ENCODE peak calls at places on chromosomes 3 and 15, in six cellular contexts. K is GDM1; V is type B pancreatic cell; F is CD8-positive, alpha-beta T cell; E is aorta; A is OCI-LY7. J is an unnamed sample.
A peak's percentile ranks its signal among the peaks of the same experiment; 100 is the strongest.

GRCh38 chr3:48548731-48549705 is 7.6 kb downstream of the PFKFB4 start:
- DNase-seq in K (peak; percentile 77), V (peak; percentile 83), F (peak; percentile 92), E (peak; percentile 95), A (peak; percentile 86), J (peak; percentile 79)

GRCh38 chr3:42080452-42080872 is 10.7 kb upstream of the TRAK1 start:
- DNase-seq in K (no peak), V (no peak), F (no peak), E (no peak), A (no peak), J (peak; percentile 6)

GRCh38 chr3:27688053-27688452 is 34.1 kb downstream of the EOMES start:
- DNase-seq in K (no peak), V (no peak), F (no peak), E (no peak), A (no peak), J (no peak)

GRCh38 chr3:60696559-60697125 is 554.6 kb downstream of the FHIT start:
- DNase-seq in K (no peak), V (no peak), F (no peak), E (no peak), A (no peak), J (no peak)

GRCh38 chr3:161264771-161265343 is 43.7 kb downstream of the NMD3 start:
- DNase-seq in K (no peak), V (no peak), F (no peak), E (no peak), A (no peak), J (no peak)

GRCh38 chr3:157335677-157336076 is 101.0 kb upstream of the PTX3 start:
- DNase-seq in K (no peak), V (no peak), F (no peak), E (no peak), A (no peak), J (no peak)

GRCh38 chr15:83653639-83654378 is at the start of gene ADAMTSL3:
- DNase-seq in K (no peak), V (no peak), F (no peak), E (peak; percentile 96), A (no peak), J (no peak)

GRCh38 chr15:63210151-63211051 is 21.0 kb downstream of the RAB8B start:
- DNase-seq in K (no peak), V (no peak), F (no peak), E (no peak), A (no peak), J (no peak)

GRCh38 chr3:13088020-13089006 is 15.1 kb upstream of the IQSEC1 start:
- DNase-seq in K (no peak), V (no peak), F (no peak), E (no peak), A (peak; percentile 90), J (no peak)

GRCh38 chr3:177852408-177852807 is 655.1 kb upstream of the TBL1XR1 start:
- DNase-seq in K (no peak), V (no peak), F (no peak), E (no peak), A (no peak), J (no peak)

GRCh38 chr15:83046558-83047127 is 20.4 kb downstream of the BTBD1 start:
- DNase-seq in K (no peak), V (no peak), F (no peak), E (no peak), A (no peak), J (no peak)

GRCh38 chr3:195209836-195210551 is 61.0 kb downstream of the XXYLT1 start:
- DNase-seq in K (no peak), V (peak; percentile 60), F (no peak), E (peak; percentile 80), A (peak; percentile 27), J (no peak)

GRCh38 chr3:46276497-46277099 is 34.3 kb downstream of the CCR3 start:
- DNase-seq in K (peak; percentile 56), V (no peak), F (peak; percentile 86), E (no peak), A (peak; percentile 38), J (peak; percentile 73)

GRCh38 chr3:30289324-30289723 is 317.1 kb upstream of the TGFBR2 start:
- DNase-seq in K (no peak), V (no peak), F (no peak), E (no peak), A (no peak), J (no peak)

GRCh38 chr15:35134269-35134668 is 49.2 kb upstream of the NANOGP8 start:
- DNase-seq in K (no peak), V (no peak), F (no peak), E (no peak), A (no peak), J (no peak)

GRCh38 chr3:136728434-136728833 is 23.7 kb downstream of the STAG1 start:
- DNase-seq in K (no peak), V (no peak), F (no peak), E (no peak), A (no peak), J (no peak)

GRCh38 chr15:32803631-32804030 is 85.8 kb downstream of the GREM1 start:
- DNase-seq in K (no peak), V (no peak), F (no peak), E (no peak), A (no peak), J (no peak)

GRCh38 chr3:157335198-157335597 is 101.5 kb upstream of the PTX3 start:
- DNase-seq in K (no peak), V (no peak), F (no peak), E (no peak), A (no peak), J (no peak)

GRCh38 chr15:64845183-64845611 is 3.5 kb downstream of the PLEKHO2 start:
- DNase-seq in K (no peak), V (no peak), F (no peak), E (no peak), A (peak; percentile 28), J (no peak)

GRCh38 chr3:16504242-16504641 is 9.3 kb downstream of the RFTN1 start:
- DNase-seq in K (no peak), V (no peak), F (no peak), E (no peak), A (peak; percentile 40), J (no peak)

GRCh38 chr3:27138005-27138404 is 231.2 kb downstream of the NEK10 start:
- DNase-seq in K (no peak), V (no peak), F (no peak), E (no peak), A (no peak), J (no peak)

GRCh38 chr3:13480340-13481318 is 523 bp downstream of the HDAC11 start:
- DNase-seq in K (no peak), V (no peak), F (no peak), E (peak; percentile 72), A (peak; percentile 14), J (peak; percentile 43)

GRCh38 chr3:132006605-132007204 is 28.1 kb downstream of the CPNE4 start:
- DNase-seq in K (no peak), V (no peak), F (no peak), E (no peak), A (peak; percentile 37), J (no peak)

GRCh38 chr3:46898321-46899150 is 21.0 kb downstream of the PTH1R start:
- DNase-seq in K (no peak), V (no peak), F (no peak), E (peak; percentile 78), A (no peak), J (no peak)

GRCh38 chr15:74400915-74401757 is 32.6 kb downstream of the SEMA7A start:
- DNase-seq in K (no peak), V (no peak), F (no peak), E (no peak), A (peak; percentile 64), J (no peak)

GRCh38 chr3:99467420-99467819 is 171.0 kb upstream of the COL8A1 start:
- DNase-seq in K (no peak), V (no peak), F (no peak), E (no peak), A (no peak), J (no peak)

GRCh38 chr3:184144505-184144904 is 9.3 kb downstream of the EIF2B5 start:
- DNase-seq in K (no peak), V (no peak), F (no peak), E (no peak), A (no peak), J (no peak)